ENCODE peak calls at places on chromosomes 3 and 15, in six cellular contexts. One of them, this sample, is unnamed.

GRCh38 chr3:55591893-55592292 is 104.8 kb upstream of the WNT5A start:
- DNase-seq in HepG2: no peak
- DNase-seq in SK-N-SH: no peak
- DNase-seq in K562: no peak
- DNase-seq in H1: no peak
- DNase-seq in GM12878: no peak
- DNase-seq in this sample: no peak

GRCh38 chr15:62828364-62828763 is 214.2 kb upstream of the TPM1 start:
- DNase-seq in HepG2: peak
- DNase-seq in SK-N-SH: no peak
- DNase-seq in K562: no peak
- DNase-seq in H1: no peak
- DNase-seq in GM12878: no peak
- DNase-seq in this sample: no peak

GRCh38 chr15:42084465-42085235 is 9.7 kb downstream of the PLA2G4D start:
- DNase-seq in HepG2: peak
- DNase-seq in SK-N-SH: peak
- DNase-seq in K562: peak
- DNase-seq in H1: peak
- DNase-seq in GM12878: no peak
- DNase-seq in this sample: no peak

GRCh38 chr3:107892960-107893359 is 197.9 kb downstream of the CD47 start:
- DNase-seq in HepG2: no peak
- DNase-seq in SK-N-SH: no peak
- DNase-seq in K562: no peak
- DNase-seq in H1: no peak
- DNase-seq in GM12878: no peak
- DNase-seq in this sample: no peak

GRCh38 chr3:12194669-12195161 is 36.0 kb upstream of the TIMP4 start:
- DNase-seq in HepG2: peak
- DNase-seq in SK-N-SH: no peak
- DNase-seq in K562: peak
- DNase-seq in H1: no peak
- DNase-seq in GM12878: no peak
- DNase-seq in this sample: peak

GRCh38 chr3:50624634-50625033 is 7.7 kb downstream of the MAPKAPK3 start:
- DNase-seq in HepG2: peak
- DNase-seq in SK-N-SH: no peak
- DNase-seq in K562: no peak
- DNase-seq in H1: no peak
- DNase-seq in GM12878: no peak
- DNase-seq in this sample: no peak

GRCh38 chr15:31275331-31276262 is 51.0 kb upstream of the KLF13 start:
- DNase-seq in HepG2: no peak
- DNase-seq in SK-N-SH: peak
- DNase-seq in K562: no peak
- DNase-seq in H1: no peak
- DNase-seq in GM12878: no peak
- DNase-seq in this sample: no peak

GRCh38 chr3:138935864-138936762 is 10.8 kb downstream of the FOXL2 start:
- DNase-seq in HepG2: peak
- DNase-seq in SK-N-SH: peak
- DNase-seq in K562: peak
- DNase-seq in H1: no peak
- DNase-seq in GM12878: no peak
- DNase-seq in this sample: peak

GRCh38 chr3:107106316-107106715 is 270.9 kb upstream of the CCDC54 start:
- DNase-seq in HepG2: no peak
- DNase-seq in SK-N-SH: no peak
- DNase-seq in K562: no peak
- DNase-seq in H1: no peak
- DNase-seq in GM12878: no peak
- DNase-seq in this sample: no peak

GRCh38 chr15:85595804-85596536 is 198.8 kb downstream of the KLHL25 start:
- DNase-seq in HepG2: no peak
- DNase-seq in SK-N-SH: no peak
- DNase-seq in K562: no peak
- DNase-seq in H1: no peak
- DNase-seq in GM12878: no peak
- DNase-seq in this sample: no peak

GRCh38 chr3:100865442-100865841 is 127.8 kb downstream of the ABI3BP start:
- DNase-seq in HepG2: no peak
- DNase-seq in SK-N-SH: no peak
- DNase-seq in K562: no peak
- DNase-seq in H1: no peak
- DNase-seq in GM12878: no peak
- DNase-seq in this sample: no peak

GRCh38 chr3:112504123-112504522 is 4.9 kb upstream of the BTLA start:
- DNase-seq in HepG2: no peak
- DNase-seq in SK-N-SH: no peak
- DNase-seq in K562: no peak
- DNase-seq in H1: no peak
- DNase-seq in GM12878: no peak
- DNase-seq in this sample: no peak

GRCh38 chr15:31271706-31272557 is 54.7 kb upstream of the KLF13 start:
- DNase-seq in HepG2: no peak
- DNase-seq in SK-N-SH: peak
- DNase-seq in K562: no peak
- DNase-seq in H1: no peak
- DNase-seq in GM12878: no peak
- DNase-seq in this sample: no peak

GRCh38 chr15:53811530-53811929 is 52.1 kb upstream of the WDR72 start:
- DNase-seq in HepG2: peak
- DNase-seq in SK-N-SH: peak
- DNase-seq in K562: no peak
- DNase-seq in H1: no peak
- DNase-seq in GM12878: no peak
- DNase-seq in this sample: no peak

DNA sequence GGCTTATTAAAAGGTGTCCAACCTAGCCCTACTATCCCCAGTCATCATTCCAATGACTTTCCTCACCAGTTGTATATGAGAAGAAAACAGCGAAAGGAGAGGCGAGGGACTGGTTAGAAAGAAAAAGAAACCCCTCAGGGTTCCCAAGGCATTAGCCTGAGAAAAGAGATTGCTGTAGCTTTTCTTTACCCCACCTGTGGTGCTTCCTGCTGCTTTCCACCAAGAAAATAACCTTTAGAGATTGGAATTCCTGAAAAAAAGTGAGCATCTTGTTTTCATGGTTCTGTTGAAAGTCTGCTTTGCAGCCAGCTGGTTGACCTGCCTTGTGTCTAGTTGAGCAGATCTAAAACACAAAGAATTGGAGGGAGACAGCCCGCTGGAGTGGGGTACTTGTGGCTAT is 196.4 kb downstream of the CADPS start:
- DNase-seq in HepG2: no peak
- DNase-seq in SK-N-SH: no peak
- DNase-seq in K562: no peak
- DNase-seq in H1: no peak
- DNase-seq in GM12878: no peak
- DNase-seq in this sample: no peak
- TF ChIP-seq GABPA in HepG2: no peak
- TF ChIP-seq GABPA in SK-N-SH: no peak
- TF ChIP-seq GABPA in K562: no peak
- TF ChIP-seq GABPA in H1: no peak
- TF ChIP-seq GABPA in GM12878: no peak
- TF ChIP-seq GABPA in this sample: no peak

DNA sequence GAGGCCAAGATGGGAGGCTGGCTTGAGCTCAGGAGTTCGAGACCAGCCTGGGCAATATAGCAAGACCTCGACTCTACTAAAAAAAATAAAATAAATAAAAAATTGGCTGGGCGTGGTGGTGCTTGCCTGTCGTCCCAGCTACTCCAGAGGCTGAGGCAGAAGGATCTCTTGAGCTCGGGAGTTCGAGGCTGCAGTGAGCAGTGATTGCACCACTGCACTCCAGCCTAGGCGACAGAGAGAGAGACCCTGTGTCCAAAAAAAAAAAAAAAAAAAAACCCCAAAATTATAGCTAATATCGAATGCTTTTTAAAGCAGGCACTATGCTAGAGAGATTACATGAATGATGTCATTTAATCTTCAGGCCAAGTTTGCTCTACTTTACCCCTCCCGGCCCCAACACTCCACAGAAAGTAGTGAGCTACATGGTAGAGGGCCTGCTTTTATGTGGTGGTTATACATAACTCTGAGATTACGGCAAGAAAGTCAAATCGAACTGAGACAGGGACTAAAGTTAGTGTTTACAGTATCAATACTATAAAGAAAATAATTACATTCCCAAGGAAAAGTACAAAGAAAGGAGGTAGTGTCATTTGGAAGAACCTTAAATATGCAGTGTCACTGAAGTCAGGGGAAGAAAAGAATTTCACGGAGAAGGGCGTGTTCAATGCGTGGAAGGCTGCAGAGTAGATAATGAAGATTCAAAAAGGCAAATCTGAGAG is 1.1 kb downstream of the ADPGK start:
- DNase-seq in HepG2: no peak
- DNase-seq in SK-N-SH: no peak
- DNase-seq in K562: no peak
- DNase-seq in H1: no peak
- DNase-seq in GM12878: no peak
- DNase-seq in this sample: no peak
- TF ChIP-seq GABPA in HepG2: no peak
- TF ChIP-seq GABPA in SK-N-SH: no peak
- TF ChIP-seq GABPA in K562: no peak
- TF ChIP-seq GABPA in H1: no peak
- TF ChIP-seq GABPA in GM12878: no peak
- TF ChIP-seq GABPA in this sample: no peak

GRCh38 chr3:124587053-124587408 is 143.2 kb upstream of the UMPS start:
- DNase-seq in HepG2: no peak
- DNase-seq in SK-N-SH: no peak
- DNase-seq in K562: no peak
- DNase-seq in H1: no peak
- DNase-seq in GM12878: no peak
- DNase-seq in this sample: no peak
- TF ChIP-seq GABPA in HepG2: no peak
- TF ChIP-seq GABPA in SK-N-SH: no peak
- TF ChIP-seq GABPA in K562: no peak
- TF ChIP-seq GABPA in H1: no peak
- TF ChIP-seq GABPA in GM12878: no peak
- TF ChIP-seq GABPA in this sample: no peak

DNA sequence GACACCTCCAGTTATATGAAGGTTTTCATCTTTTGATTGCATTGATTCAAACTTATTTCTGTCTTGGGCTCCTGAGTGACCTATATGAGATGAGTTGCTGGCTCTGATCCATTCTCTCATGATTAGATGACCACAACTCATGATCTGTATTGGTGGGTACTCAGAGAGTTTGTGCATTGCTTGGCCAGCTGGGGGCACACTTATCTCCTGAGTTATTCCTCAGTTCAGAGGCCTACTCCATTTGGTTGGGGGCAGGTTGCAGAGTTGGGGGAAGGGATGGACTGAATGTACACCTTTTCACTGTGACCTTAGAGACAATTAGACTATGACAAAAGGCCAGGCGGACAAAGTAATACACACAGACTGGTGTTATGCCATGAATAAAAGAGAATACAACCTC is 166.2 kb upstream of the SEMA6D start:
- DNase-seq in HepG2: no peak
- DNase-seq in SK-N-SH: no peak
- DNase-seq in K562: no peak
- DNase-seq in H1: no peak
- DNase-seq in GM12878: no peak
- DNase-seq in this sample: no peak
- TF ChIP-seq GABPA in HepG2: no peak
- TF ChIP-seq GABPA in SK-N-SH: no peak
- TF ChIP-seq GABPA in K562: no peak
- TF ChIP-seq GABPA in H1: no peak
- TF ChIP-seq GABPA in GM12878: no peak
- TF ChIP-seq GABPA in this sample: no peak

GRCh38 chr3:134896141-134896540 is 101.1 kb downstream of the EPHB1 start:
- DNase-seq in HepG2: no peak
- DNase-seq in SK-N-SH: no peak
- DNase-seq in K562: no peak
- DNase-seq in H1: no peak
- DNase-seq in GM12878: no peak
- DNase-seq in this sample: no peak

GRCh38 chr3:134897391-134898131 is 102.5 kb downstream of the EPHB1 start:
- DNase-seq in HepG2: no peak
- DNase-seq in SK-N-SH: no peak
- DNase-seq in K562: no peak
- DNase-seq in H1: no peak
- DNase-seq in GM12878: no peak
- DNase-seq in this sample: no peak

GRCh38 chr3:134896696-134897095 is 101.6 kb downstream of the EPHB1 start:
- DNase-seq in HepG2: no peak
- DNase-seq in SK-N-SH: no peak
- DNase-seq in K562: no peak
- DNase-seq in H1: no peak
- DNase-seq in GM12878: no peak
- DNase-seq in this sample: no peak

GRCh38 chr3:134900482-134900881 is 105.4 kb downstream of the EPHB1 start:
- DNase-seq in HepG2: no peak
- DNase-seq in SK-N-SH: no peak
- DNase-seq in K562: no peak
- DNase-seq in H1: no peak
- DNase-seq in GM12878: no peak
- DNase-seq in this sample: no peak

DNA sequence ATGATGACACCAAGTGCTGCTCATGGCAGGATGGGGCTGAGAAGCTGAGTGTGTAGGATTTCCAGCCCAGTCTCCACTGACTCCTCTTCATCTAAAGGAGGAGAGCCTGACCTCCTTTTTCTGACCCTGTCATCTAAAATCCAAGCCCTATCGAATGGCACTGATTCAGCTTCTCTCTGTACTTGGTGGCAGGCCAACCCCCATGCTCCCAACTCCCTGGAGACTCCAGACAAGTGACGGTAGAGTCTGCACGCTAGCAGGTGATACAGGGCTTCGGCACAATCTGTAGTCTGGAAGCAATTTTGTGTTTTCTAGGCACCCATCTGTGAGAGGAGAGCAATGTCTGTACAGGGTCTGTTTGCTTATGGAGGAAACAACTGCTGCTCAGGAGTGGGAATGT is 103.3 kb downstream of the EPHB1 start:
- DNase-seq in HepG2: no peak
- DNase-seq in SK-N-SH: no peak
- DNase-seq in K562: no peak
- DNase-seq in H1: no peak
- DNase-seq in GM12878: no peak
- DNase-seq in this sample: no peak
- TF ChIP-seq GABPA in HepG2: no peak
- TF ChIP-seq GABPA in SK-N-SH: no peak
- TF ChIP-seq GABPA in K562: no peak
- TF ChIP-seq GABPA in H1: no peak
- TF ChIP-seq GABPA in GM12878: no peak
- TF ChIP-seq GABPA in this sample: no peak

DNA sequence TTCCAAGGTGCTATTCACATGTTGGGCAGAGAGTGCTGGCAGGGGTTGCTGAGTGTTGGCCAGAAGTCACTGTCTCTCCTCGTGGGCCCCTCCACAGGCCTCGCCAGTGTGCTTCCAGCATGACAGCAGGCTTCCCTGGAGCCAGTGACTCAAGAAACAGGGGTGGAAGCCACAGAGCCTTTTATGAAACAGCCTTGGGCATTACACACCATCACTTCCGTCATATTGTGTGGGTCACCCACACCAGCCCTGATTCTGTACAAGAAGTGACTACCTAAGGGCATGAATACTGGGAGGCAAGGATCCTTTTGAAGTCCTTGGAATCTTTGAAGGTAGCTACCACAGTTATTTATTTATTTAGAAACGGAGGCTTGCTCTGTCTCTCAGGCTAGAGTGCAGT is 177.6 kb upstream of the UBE3A start:
- DNase-seq in HepG2: no peak
- DNase-seq in SK-N-SH: no peak
- DNase-seq in K562: no peak
- DNase-seq in H1: no peak
- DNase-seq in GM12878: no peak
- DNase-seq in this sample: no peak
- TF ChIP-seq GABPA in HepG2: no peak
- TF ChIP-seq GABPA in SK-N-SH: no peak
- TF ChIP-seq GABPA in K562: no peak
- TF ChIP-seq GABPA in H1: no peak
- TF ChIP-seq GABPA in GM12878: no peak
- TF ChIP-seq GABPA in this sample: no peak